ENCODE peak calls at places on chromosomes 2 and 18, in seven cellular contexts. One of them, this sample, is unnamed.

GRCh38 chr2:207733597-207734240 is 22.3 kb downstream of the CCNYL1 start:
- DNase-seq in GM12878: no peak
- DNase-seq in K562: no peak
- DNase-seq in SK-N-SH: no peak
- DNase-seq in HepG2: no peak
- DNase-seq in HCT116: no peak
- DNase-seq in H1: no peak
- DNase-seq in this sample: no peak

GRCh38 chr2:43854671-43855070 is 15.9 kb downstream of the ABCG8 start:
- DNase-seq in K562: peak; percentile 2
- DNase-seq in SK-N-SH: peak; percentile 12
- DNase-seq in HCT116: no peak
- DNase-seq in GM12878: no peak
- DNase-seq in H1: no peak
- DNase-seq in HepG2: no peak
- DNase-seq in this sample: no peak

GRCh38 chr2:26245810-26246209 is 1.1 kb downstream of the HADHB start:
- DNase-seq in H1: no peak
- DNase-seq in GM12878: peak; percentile 53
- DNase-seq in SK-N-SH: no peak
- DNase-seq in HepG2: peak; percentile 34
- DNase-seq in HCT116: no peak
- DNase-seq in K562: no peak
- DNase-seq in this sample: no peak

GRCh38 chr2:37585295-37585908 is 86.0 kb downstream of the CDC42EP3 start:
- DNase-seq in GM12878: no peak
- DNase-seq in HCT116: no peak
- DNase-seq in K562: no peak
- DNase-seq in SK-N-SH: no peak
- DNase-seq in HepG2: no peak
- DNase-seq in H1: no peak
- DNase-seq in this sample: peak; percentile 16

GRCh38 chr2:191878576-191879298 is 31.8 kb upstream of the CAVIN2 start:
- DNase-seq in H1: no peak
- DNase-seq in K562: no peak
- DNase-seq in SK-N-SH: no peak
- DNase-seq in HepG2: no peak
- DNase-seq in GM12878: no peak
- DNase-seq in HCT116: no peak
- DNase-seq in this sample: no peak

GRCh38 chr2:205902899-205903236 is 183.1 kb downstream of the INO80D start:
- DNase-seq in GM12878: no peak
- DNase-seq in H1: no peak
- DNase-seq in HepG2: no peak
- DNase-seq in K562: no peak
- DNase-seq in SK-N-SH: no peak
- DNase-seq in HCT116: no peak
- DNase-seq in this sample: no peak

GRCh38 chr2:17429130-17429529 is 89.1 kb downstream of the RAD51AP2 start:
- DNase-seq in HepG2: no peak
- DNase-seq in GM12878: no peak
- DNase-seq in SK-N-SH: no peak
- DNase-seq in H1: no peak
- DNase-seq in K562: no peak
- DNase-seq in HCT116: no peak
- DNase-seq in this sample: no peak

GRCh38 chr18:2978626-2979025 is 34.3 kb downstream of the LPIN2 start:
- DNase-seq in K562: no peak
- DNase-seq in GM12878: no peak
- DNase-seq in H1: no peak
- DNase-seq in HepG2: no peak
- DNase-seq in SK-N-SH: no peak
- DNase-seq in HCT116: no peak
- DNase-seq in this sample: no peak

GRCh38 chr2:227238242-227239237 is 74.1 kb downstream of the COL4A3 start:
- DNase-seq in K562: peak; percentile 46
- DNase-seq in GM12878: peak; percentile 21
- DNase-seq in HepG2: peak; percentile 49
- DNase-seq in H1: peak; percentile 39
- DNase-seq in SK-N-SH: peak; percentile 45
- DNase-seq in HCT116: peak; percentile 41
- DNase-seq in this sample: peak; percentile 11

GRCh38 chr2:65296971-65297370 is 69.3 kb downstream of the ACTR2 start:
- DNase-seq in K562: no peak
- DNase-seq in HCT116: no peak
- DNase-seq in GM12878: no peak
- DNase-seq in H1: no peak
- DNase-seq in HepG2: no peak
- DNase-seq in SK-N-SH: no peak
- DNase-seq in this sample: no peak

GRCh38 chr18:44852216-44852615 is 171.5 kb downstream of the SETBP1 start:
- DNase-seq in H1: no peak
- DNase-seq in SK-N-SH: no peak
- DNase-seq in GM12878: no peak
- DNase-seq in HepG2: no peak
- DNase-seq in K562: no peak
- DNase-seq in HCT116: no peak
- DNase-seq in this sample: no peak

GRCh38 chr18:44851806-44852205 is 171.1 kb downstream of the SETBP1 start:
- DNase-seq in GM12878: no peak
- DNase-seq in HCT116: no peak
- DNase-seq in HepG2: no peak
- DNase-seq in H1: no peak
- DNase-seq in SK-N-SH: no peak
- DNase-seq in K562: no peak
- DNase-seq in this sample: no peak

GRCh38 chr18:44849361-44849760 is 168.7 kb downstream of the SETBP1 start:
- DNase-seq in HepG2: no peak
- DNase-seq in K562: no peak
- DNase-seq in SK-N-SH: no peak
- DNase-seq in HCT116: no peak
- DNase-seq in H1: no peak
- DNase-seq in GM12878: no peak
- DNase-seq in this sample: no peak

GRCh38 chr18:44846450-44846849 is 165.8 kb downstream of the SETBP1 start:
- DNase-seq in HepG2: no peak
- DNase-seq in GM12878: no peak
- DNase-seq in HCT116: no peak
- DNase-seq in K562: no peak
- DNase-seq in H1: no peak
- DNase-seq in SK-N-SH: no peak
- DNase-seq in this sample: no peak

GRCh38 chr18:44848931-44849330 is 168.2 kb downstream of the SETBP1 start:
- DNase-seq in SK-N-SH: peak; percentile 12
- DNase-seq in HepG2: no peak
- DNase-seq in K562: no peak
- DNase-seq in HCT116: no peak
- DNase-seq in GM12878: no peak
- DNase-seq in H1: no peak
- DNase-seq in this sample: no peak
- TF ChIP-seq JUND in SK-N-SH: no peak
- TF ChIP-seq JUND in HepG2: no peak
- TF ChIP-seq JUND in K562: no peak
- TF ChIP-seq JUND in HCT116: no peak
- TF ChIP-seq JUND in GM12878: no peak
- TF ChIP-seq JUND in H1: no peak
- TF ChIP-seq JUND in this sample: no peak

GRCh38 chr2:71535526-71535925 is 82.2 kb downstream of the DYSF start:
- DNase-seq in HepG2: no peak
- DNase-seq in H1: no peak
- DNase-seq in SK-N-SH: no peak
- DNase-seq in HCT116: no peak
- DNase-seq in GM12878: no peak
- DNase-seq in K562: no peak
- DNase-seq in this sample: no peak

GRCh38 chr2:71536311-71536710 is 83.0 kb downstream of the DYSF start:
- DNase-seq in K562: no peak
- DNase-seq in H1: no peak
- DNase-seq in GM12878: no peak
- DNase-seq in HepG2: no peak
- DNase-seq in HCT116: no peak
- DNase-seq in SK-N-SH: no peak
- DNase-seq in this sample: no peak

GRCh38 chr2:71534201-71534600 is 80.8 kb downstream of the DYSF start:
- DNase-seq in K562: no peak
- DNase-seq in HCT116: no peak
- DNase-seq in SK-N-SH: no peak
- DNase-seq in GM12878: no peak
- DNase-seq in HepG2: no peak
- DNase-seq in H1: no peak
- DNase-seq in this sample: no peak

GRCh38 chr2:71532327-71532726 is 79.0 kb downstream of the DYSF start:
- DNase-seq in GM12878: no peak
- DNase-seq in H1: no peak
- DNase-seq in HepG2: no peak
- DNase-seq in SK-N-SH: no peak
- DNase-seq in HCT116: no peak
- DNase-seq in K562: no peak
- DNase-seq in this sample: no peak

DNA sequence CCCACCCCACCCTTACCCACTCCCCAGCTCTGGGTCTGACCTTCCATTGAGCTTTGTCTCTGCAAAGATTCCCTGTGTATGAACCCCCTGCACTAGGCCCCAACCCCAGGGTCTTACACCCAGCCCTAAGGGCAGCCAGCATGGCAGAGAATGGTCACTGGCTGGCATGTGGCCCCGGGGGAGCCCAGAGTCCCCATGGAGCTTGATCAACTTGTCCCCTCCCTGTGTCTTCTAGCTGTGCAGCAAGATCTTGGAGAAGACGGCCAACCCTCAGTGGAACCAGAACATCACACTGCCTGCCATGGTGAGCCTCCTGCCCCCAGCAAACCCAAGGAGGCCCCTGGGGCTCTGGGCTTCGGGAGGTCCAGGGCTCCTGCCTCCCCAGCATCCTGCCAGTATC is 81.4 kb downstream of the DYSF start:
- DNase-seq in HepG2: no peak
- DNase-seq in GM12878: no peak
- DNase-seq in K562: no peak
- DNase-seq in SK-N-SH: no peak
- DNase-seq in HCT116: no peak
- DNase-seq in H1: no peak
- DNase-seq in this sample: no peak
- TF ChIP-seq JUND in HepG2: no peak
- TF ChIP-seq JUND in GM12878: no peak
- TF ChIP-seq JUND in K562: no peak
- TF ChIP-seq JUND in SK-N-SH: no peak
- TF ChIP-seq JUND in HCT116: no peak
- TF ChIP-seq JUND in H1: no peak
- TF ChIP-seq JUND in this sample: no peak

DNA sequence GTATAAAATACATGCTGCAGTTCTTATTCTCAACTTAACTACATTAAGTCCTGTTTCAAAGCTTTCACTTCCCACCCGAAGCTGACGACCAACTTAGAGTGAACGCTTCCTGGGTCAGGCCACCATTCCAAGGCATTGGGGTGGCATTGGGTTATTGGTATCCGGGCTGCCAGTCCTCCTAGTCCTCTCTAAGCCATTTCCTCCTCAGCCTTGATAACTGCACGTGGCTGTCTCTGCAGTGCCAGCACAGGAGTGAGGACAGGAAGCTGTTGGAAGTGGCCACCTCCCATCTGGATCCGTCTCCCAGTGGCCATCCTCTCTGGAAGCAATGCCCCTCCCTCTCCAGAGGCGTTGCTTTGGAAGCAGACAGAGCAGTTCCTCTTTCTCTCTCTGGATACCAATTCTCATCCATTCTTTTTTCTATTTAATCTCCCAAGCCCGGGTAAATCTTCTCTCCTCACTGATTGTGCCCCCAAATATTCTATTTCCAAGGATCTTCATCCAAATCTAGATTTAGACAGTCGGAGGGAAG is 354.7 kb downstream of the EIPR1 start:
- DNase-seq in K562: no peak
- DNase-seq in H1: no peak
- DNase-seq in HCT116: no peak
- DNase-seq in SK-N-SH: no peak
- DNase-seq in HepG2: no peak
- DNase-seq in GM12878: no peak
- DNase-seq in this sample: no peak
- TF ChIP-seq JUND in K562: no peak
- TF ChIP-seq JUND in H1: no peak
- TF ChIP-seq JUND in HCT116: no peak
- TF ChIP-seq JUND in SK-N-SH: no peak
- TF ChIP-seq JUND in HepG2: no peak
- TF ChIP-seq JUND in GM12878: no peak
- TF ChIP-seq JUND in this sample: no peak

GRCh38 chr2:105557515-105557914 is 158.7 kb upstream of the FHL2 start:
- DNase-seq in K562: no peak
- DNase-seq in GM12878: no peak
- DNase-seq in H1: no peak
- DNase-seq in SK-N-SH: peak; percentile 27
- DNase-seq in HCT116: no peak
- DNase-seq in HepG2: no peak
- DNase-seq in this sample: no peak

GRCh38 chr2:105568323-105568610 is 169.4 kb upstream of the FHL2 start:
- DNase-seq in SK-N-SH: no peak
- DNase-seq in HepG2: no peak
- DNase-seq in K562: no peak
- DNase-seq in HCT116: no peak
- DNase-seq in H1: no peak
- DNase-seq in GM12878: no peak
- DNase-seq in this sample: no peak

GRCh38 chr2:105560157-105560556 is 161.3 kb upstream of the FHL2 start:
- DNase-seq in HepG2: no peak
- DNase-seq in K562: no peak
- DNase-seq in GM12878: no peak
- DNase-seq in HCT116: no peak
- DNase-seq in H1: no peak
- DNase-seq in SK-N-SH: no peak
- DNase-seq in this sample: no peak

GRCh38 chr2:105561401-105561800 is 162.6 kb upstream of the FHL2 start:
- DNase-seq in HCT116: no peak
- DNase-seq in H1: no peak
- DNase-seq in HepG2: no peak
- DNase-seq in SK-N-SH: no peak
- DNase-seq in K562: no peak
- DNase-seq in GM12878: no peak
- DNase-seq in this sample: no peak

GRCh38 chr2:105563000-105563719 is 164.3 kb upstream of the FHL2 start:
- DNase-seq in SK-N-SH: no peak
- DNase-seq in H1: no peak
- DNase-seq in GM12878: no peak
- DNase-seq in HCT116: no peak
- DNase-seq in K562: no peak
- DNase-seq in HepG2: no peak
- DNase-seq in this sample: no peak
- TF ChIP-seq JUND in SK-N-SH: no peak
- TF ChIP-seq JUND in H1: no peak
- TF ChIP-seq JUND in GM12878: no peak
- TF ChIP-seq JUND in HCT116: no peak
- TF ChIP-seq JUND in K562: no peak
- TF ChIP-seq JUND in HepG2: no peak
- TF ChIP-seq JUND in this sample: no peak

DNA sequence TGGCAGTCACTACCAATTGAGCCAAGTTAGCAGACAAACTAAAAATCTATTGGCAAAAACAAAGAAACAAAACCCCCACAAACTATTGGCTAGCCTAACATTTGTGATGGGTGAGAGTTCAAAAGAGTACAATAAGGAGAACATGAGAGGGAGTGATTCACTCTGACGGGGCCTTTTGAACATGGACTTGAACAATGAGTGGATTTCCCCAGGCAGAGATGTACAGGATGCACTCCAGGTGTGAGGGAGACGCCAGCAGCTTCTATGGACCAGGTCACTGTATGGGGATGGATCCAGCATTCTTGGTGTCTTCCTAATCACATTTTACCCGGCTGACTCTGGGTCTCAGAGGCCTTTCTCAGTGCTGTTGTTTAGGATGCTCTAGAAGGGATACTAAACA is 167.5 kb upstream of the SMAD2 start:
- DNase-seq in SK-N-SH: no peak
- DNase-seq in H1: no peak
- DNase-seq in HepG2: no peak
- DNase-seq in K562: no peak
- DNase-seq in HCT116: no peak
- DNase-seq in GM12878: no peak
- DNase-seq in this sample: no peak
- TF ChIP-seq JUND in SK-N-SH: no peak
- TF ChIP-seq JUND in H1: no peak
- TF ChIP-seq JUND in HepG2: no peak
- TF ChIP-seq JUND in K562: no peak
- TF ChIP-seq JUND in HCT116: no peak
- TF ChIP-seq JUND in GM12878: no peak
- TF ChIP-seq JUND in this sample: no peak

This sample was measured in T47D.